ENCODE peak calls at places on chromosome 9, in seven cellular contexts. One of them, this sample, is unnamed.
A peak's percentile ranks its signal among the peaks of the same experiment; 100 is the strongest.

GRCh38 chr9:133144142-133144886 is 19.4 kb downstream of the GBGT1 start:
- DNase-seq in upper lobe of right lung: peak; percentile 85
- DNase-seq in CD8-positive, alpha-beta T cell: peak; percentile 91
- DNase-seq in sigmoid colon: peak; percentile 88
- DNase-seq in prostate gland: peak; percentile 47
- DNase-seq in A549: peak; percentile 86
- DNase-seq in fibroblast of lung: peak; percentile 32
- DNase-seq in this sample: peak; percentile 56

GRCh38 chr9:98929866-98930265 is 13.8 kb upstream of the COL15A1 start:
- DNase-seq in prostate gland: no peak
- DNase-seq in A549: no peak
- DNase-seq in fibroblast of lung: no peak
- DNase-seq in upper lobe of right lung: no peak
- DNase-seq in CD8-positive, alpha-beta T cell: no peak
- DNase-seq in sigmoid colon: no peak
- DNase-seq in this sample: no peak

GRCh38 chr9:21679432-21679831 is 123.0 kb upstream of the MTAP start:
- DNase-seq in upper lobe of right lung: no peak
- DNase-seq in sigmoid colon: no peak
- DNase-seq in prostate gland: no peak
- DNase-seq in fibroblast of lung: peak; percentile 57
- DNase-seq in CD8-positive, alpha-beta T cell: no peak
- DNase-seq in A549: no peak
- DNase-seq in this sample: no peak

GRCh38 chr9:70481471-70481870 is 67.0 kb upstream of the KLF9 start:
- DNase-seq in fibroblast of lung: no peak
- DNase-seq in prostate gland: no peak
- DNase-seq in A549: no peak
- DNase-seq in sigmoid colon: no peak
- DNase-seq in CD8-positive, alpha-beta T cell: no peak
- DNase-seq in upper lobe of right lung: no peak
- DNase-seq in this sample: no peak

GRCh38 chr9:749712-750111 is 91.8 kb upstream of the DMRT1 start:
- DNase-seq in sigmoid colon: peak; percentile 44
- DNase-seq in upper lobe of right lung: no peak
- DNase-seq in fibroblast of lung: peak; percentile 63
- DNase-seq in prostate gland: no peak
- DNase-seq in A549: no peak
- DNase-seq in CD8-positive, alpha-beta T cell: no peak
- DNase-seq in this sample: no peak

GRCh38 chr9:91282292-91282691 is 79.4 kb downstream of the AUH start:
- DNase-seq in upper lobe of right lung: no peak
- DNase-seq in CD8-positive, alpha-beta T cell: no peak
- DNase-seq in prostate gland: peak; percentile 28
- DNase-seq in fibroblast of lung: no peak
- DNase-seq in A549: no peak
- DNase-seq in sigmoid colon: no peak
- DNase-seq in this sample: no peak

GRCh38 chr9:110197330-110198187 is 10.4 kb downstream of the C9orf152 start:
- DNase-seq in prostate gland: no peak
- DNase-seq in sigmoid colon: no peak
- DNase-seq in fibroblast of lung: no peak
- DNase-seq in upper lobe of right lung: no peak
- DNase-seq in A549: no peak
- DNase-seq in CD8-positive, alpha-beta T cell: no peak
- DNase-seq in this sample: no peak

GRCh38 chr9:95027914-95028854 is 289.3 kb downstream of the FANCC start:
- DNase-seq in sigmoid colon: no peak
- DNase-seq in CD8-positive, alpha-beta T cell: no peak
- DNase-seq in prostate gland: no peak
- DNase-seq in A549: no peak
- DNase-seq in fibroblast of lung: peak; percentile 57
- DNase-seq in upper lobe of right lung: no peak
- DNase-seq in this sample: no peak

GRCh38 chr9:87381746-87382145 is 115.9 kb upstream of the DAPK1 start:
- DNase-seq in CD8-positive, alpha-beta T cell: no peak
- DNase-seq in prostate gland: no peak
- DNase-seq in upper lobe of right lung: no peak
- DNase-seq in A549: no peak
- DNase-seq in sigmoid colon: no peak
- DNase-seq in fibroblast of lung: no peak
- DNase-seq in this sample: no peak

GRCh38 chr9:89759563-89759962 is 154.8 kb downstream of the GADD45G start:
- DNase-seq in CD8-positive, alpha-beta T cell: no peak
- DNase-seq in prostate gland: no peak
- DNase-seq in A549: no peak
- DNase-seq in sigmoid colon: no peak
- DNase-seq in fibroblast of lung: no peak
- DNase-seq in upper lobe of right lung: no peak
- DNase-seq in this sample: no peak

GRCh38 chr9:18665947-18666346 is 192.0 kb downstream of the ADAMTSL1 start:
- DNase-seq in prostate gland: no peak
- DNase-seq in A549: no peak
- DNase-seq in sigmoid colon: no peak
- DNase-seq in fibroblast of lung: peak; percentile 30
- DNase-seq in upper lobe of right lung: no peak
- DNase-seq in CD8-positive, alpha-beta T cell: no peak
- DNase-seq in this sample: no peak

DNA sequence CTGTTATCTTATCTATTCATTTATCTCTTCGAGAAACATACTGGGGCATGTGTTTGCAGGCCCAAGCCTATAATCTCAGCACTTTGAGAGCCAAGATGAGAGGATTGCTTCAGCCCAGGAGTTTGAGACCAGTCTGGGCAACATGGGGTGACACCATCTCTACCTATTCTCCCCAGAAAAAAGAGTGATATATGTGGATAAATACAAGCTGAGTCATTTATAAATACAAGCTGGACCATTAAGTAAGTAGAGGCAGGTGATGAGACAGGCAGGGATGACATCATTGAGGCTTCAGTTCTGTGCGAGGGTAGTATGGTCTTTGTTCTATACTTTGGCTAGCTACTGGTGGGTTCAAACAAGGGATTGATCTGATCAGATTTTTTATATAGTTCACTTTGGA is 25.6 kb downstream of the PBX3 start:
- DNase-seq in sigmoid colon: no peak
- DNase-seq in A549: no peak
- DNase-seq in upper lobe of right lung: no peak
- DNase-seq in prostate gland: no peak
- DNase-seq in CD8-positive, alpha-beta T cell: no peak
- DNase-seq in fibroblast of lung: no peak
- DNase-seq in this sample: no peak
- H3K27ac ChIP-seq in sigmoid colon: no peak overlapping the region
- H3K27ac ChIP-seq in A549: no peak overlapping the region
- H3K27ac ChIP-seq in upper lobe of right lung: no peak overlapping the region
- H3K27ac ChIP-seq in prostate gland: no peak overlapping the region
- H3K27ac ChIP-seq in CD8-positive, alpha-beta T cell: no peak overlapping the region
- H3K27ac ChIP-seq in fibroblast of lung: no peak overlapping the region
- H3K27ac ChIP-seq in this sample: no peak overlapping the region

DNA sequence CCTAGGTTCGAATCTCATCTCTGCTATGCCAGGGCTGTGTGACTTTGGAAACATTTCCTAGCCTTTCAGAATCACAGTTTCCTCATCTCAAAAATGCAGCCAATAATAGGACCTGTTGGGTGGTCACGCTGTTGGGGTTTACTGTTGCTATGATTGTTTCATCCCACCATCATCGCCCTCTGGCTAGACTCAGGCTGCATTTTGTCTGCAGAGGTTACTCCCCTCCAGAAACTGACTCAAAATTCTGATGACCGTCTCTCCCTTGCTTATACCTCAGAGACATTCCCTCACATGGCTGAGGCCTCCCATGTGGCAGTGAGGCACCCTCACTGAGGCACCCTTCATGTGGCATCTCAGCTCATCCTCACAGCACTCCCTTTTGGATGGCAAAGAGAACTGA is 61.6 kb downstream of the COL27A1 start:
- DNase-seq in prostate gland: no peak
- DNase-seq in sigmoid colon: no peak
- DNase-seq in A549: no peak
- DNase-seq in fibroblast of lung: no peak
- DNase-seq in upper lobe of right lung: no peak
- DNase-seq in CD8-positive, alpha-beta T cell: no peak
- DNase-seq in this sample: no peak
- H3K4me1 ChIP-seq in prostate gland: no peaks in the 10 kb centered on the region
- H3K4me1 ChIP-seq in sigmoid colon: peaks cover 34% of the 10 kb centered on the region
- H3K4me1 ChIP-seq in A549: peaks cover 2% of the 10 kb centered on the region
- H3K4me1 ChIP-seq in fibroblast of lung: peaks cover 10% of the 10 kb centered on the region
- H3K4me1 ChIP-seq in upper lobe of right lung: peaks cover 4% of the 10 kb centered on the region
- H3K4me1 ChIP-seq in CD8-positive, alpha-beta T cell: no peaks in the 10 kb centered on the region
- H3K4me1 ChIP-seq in this sample: peaks cover 44% of the 10 kb centered on the region

DNA sequence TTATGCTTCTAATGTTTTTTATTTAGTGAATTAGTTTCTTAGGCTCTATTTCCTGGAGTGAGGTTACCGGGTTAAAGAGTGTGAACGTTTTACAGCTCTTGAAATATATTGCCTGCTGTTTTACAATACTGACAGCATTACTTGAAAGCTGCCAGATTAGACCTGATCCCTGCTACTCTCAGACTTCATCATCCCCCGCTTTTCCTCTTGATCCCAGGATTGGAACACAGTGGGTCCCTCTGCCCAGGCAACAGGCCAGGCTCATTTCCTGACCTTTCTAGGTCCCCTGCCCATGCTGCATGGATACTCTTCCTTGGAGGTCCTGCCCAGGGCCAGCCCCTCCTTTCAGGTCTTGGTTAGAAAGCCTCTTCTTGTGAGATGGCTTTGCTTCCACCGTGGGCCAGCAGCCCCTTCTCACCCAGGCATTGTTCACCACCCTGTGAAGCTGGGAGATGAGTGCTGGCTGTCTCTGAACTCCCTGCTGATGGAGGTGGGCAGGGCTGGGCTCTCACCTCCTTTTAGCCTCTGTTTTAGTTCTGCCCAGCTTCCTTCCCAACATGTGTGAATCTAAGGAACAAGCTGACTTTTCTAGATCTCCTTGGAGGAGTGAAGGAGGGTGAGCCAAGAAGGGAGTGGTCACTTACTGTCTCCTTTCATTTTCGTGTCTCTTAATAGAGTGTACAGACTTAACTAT is 15.5 kb upstream of the FAM120AOS start:
- DNase-seq in prostate gland: no peak
- DNase-seq in upper lobe of right lung: no peak
- DNase-seq in A549: peak; percentile 10
- DNase-seq in CD8-positive, alpha-beta T cell: no peak
- DNase-seq in sigmoid colon: no peak
- DNase-seq in fibroblast of lung: peak; percentile 29
- DNase-seq in this sample: no peak
- H3K27ac ChIP-seq in prostate gland: peak overlapping the region; percentile 62
- H3K27ac ChIP-seq in upper lobe of right lung: peak overlapping the region; percentile 52
- H3K27ac ChIP-seq in A549: peak overlapping the region; percentile 84
- H3K27ac ChIP-seq in CD8-positive, alpha-beta T cell: no peak overlapping the region
- H3K27ac ChIP-seq in sigmoid colon: peak overlapping the region; percentile 61
- H3K27ac ChIP-seq in fibroblast of lung: peak overlapping the region; percentile 16
- H3K27ac ChIP-seq in this sample: peak overlapping the region; percentile 79

GRCh38 chr9:136330406-136330990 is 3.2 kb downstream of the GPSM1 start:
- DNase-seq in fibroblast of lung: no peak
- DNase-seq in CD8-positive, alpha-beta T cell: no peak
- DNase-seq in A549: no peak
- DNase-seq in sigmoid colon: no peak
- DNase-seq in upper lobe of right lung: no peak
- DNase-seq in prostate gland: no peak
- DNase-seq in this sample: no peak
- H3K4me1 ChIP-seq in fibroblast of lung: peaks cover 24% of the 10 kb centered on the region
- H3K4me1 ChIP-seq in CD8-positive, alpha-beta T cell: peaks cover 10% of the 10 kb centered on the region
- H3K4me1 ChIP-seq in A549: peaks cover 18% of the 10 kb centered on the region
- H3K4me1 ChIP-seq in sigmoid colon: peaks cover 37% of the 10 kb centered on the region
- H3K4me1 ChIP-seq in upper lobe of right lung: peaks cover 22% of the 10 kb centered on the region
- H3K4me1 ChIP-seq in prostate gland: peaks cover 14% of the 10 kb centered on the region
- H3K4me1 ChIP-seq in this sample: peaks cover 49% of the 10 kb centered on the region

GRCh38 chr9:121706149-121706548 is 54.7 kb downstream of the DAB2IP start:
- DNase-seq in sigmoid colon: peak; percentile 56
- DNase-seq in prostate gland: no peak
- DNase-seq in fibroblast of lung: no peak
- DNase-seq in A549: no peak
- DNase-seq in CD8-positive, alpha-beta T cell: no peak
- DNase-seq in upper lobe of right lung: no peak
- DNase-seq in this sample: no peak

GRCh38 chr9:121701736-121702261 is 50.4 kb downstream of the DAB2IP start:
- DNase-seq in sigmoid colon: no peak
- DNase-seq in fibroblast of lung: no peak
- DNase-seq in A549: no peak
- DNase-seq in prostate gland: no peak
- DNase-seq in CD8-positive, alpha-beta T cell: no peak
- DNase-seq in upper lobe of right lung: no peak
- DNase-seq in this sample: no peak

GRCh38 chr9:121700831-121701419 is 49.5 kb downstream of the DAB2IP start:
- DNase-seq in prostate gland: no peak
- DNase-seq in CD8-positive, alpha-beta T cell: no peak
- DNase-seq in fibroblast of lung: no peak
- DNase-seq in A549: no peak
- DNase-seq in sigmoid colon: no peak
- DNase-seq in upper lobe of right lung: no peak
- DNase-seq in this sample: peak; percentile 66

GRCh38 chr9:121703014-121703734 is 51.7 kb downstream of the DAB2IP start:
- DNase-seq in prostate gland: no peak
- DNase-seq in CD8-positive, alpha-beta T cell: no peak
- DNase-seq in fibroblast of lung: no peak
- DNase-seq in sigmoid colon: no peak
- DNase-seq in upper lobe of right lung: no peak
- DNase-seq in A549: no peak
- DNase-seq in this sample: no peak

GRCh38 chr9:121704281-121704680 is 52.8 kb downstream of the DAB2IP start:
- DNase-seq in A549: no peak
- DNase-seq in upper lobe of right lung: no peak
- DNase-seq in prostate gland: no peak
- DNase-seq in sigmoid colon: no peak
- DNase-seq in fibroblast of lung: no peak
- DNase-seq in CD8-positive, alpha-beta T cell: no peak
- DNase-seq in this sample: no peak
- H3K27ac ChIP-seq in A549: no peak overlapping the region
- H3K27ac ChIP-seq in upper lobe of right lung: no peak overlapping the region
- H3K27ac ChIP-seq in prostate gland: no peak overlapping the region
- H3K27ac ChIP-seq in sigmoid colon: no peak overlapping the region
- H3K27ac ChIP-seq in fibroblast of lung: no peak overlapping the region
- H3K27ac ChIP-seq in CD8-positive, alpha-beta T cell: no peak overlapping the region
- H3K27ac ChIP-seq in this sample: no peak overlapping the region

GRCh38 chr9:77325058-77325457 is 147.7 kb downstream of the VPS13A start:
- DNase-seq in A549: no peak
- DNase-seq in sigmoid colon: no peak
- DNase-seq in prostate gland: no peak
- DNase-seq in upper lobe of right lung: no peak
- DNase-seq in fibroblast of lung: no peak
- DNase-seq in CD8-positive, alpha-beta T cell: no peak
- DNase-seq in this sample: no peak
- H3K4me1 ChIP-seq in A549: no peaks in the 10 kb centered on the region
- H3K4me1 ChIP-seq in sigmoid colon: no peaks in the 10 kb centered on the region
- H3K4me1 ChIP-seq in prostate gland: no peaks in the 10 kb centered on the region
- H3K4me1 ChIP-seq in upper lobe of right lung: no peaks in the 10 kb centered on the region
- H3K4me1 ChIP-seq in fibroblast of lung: no peaks in the 10 kb centered on the region
- H3K4me1 ChIP-seq in CD8-positive, alpha-beta T cell: no peaks in the 10 kb centered on the region
- H3K4me1 ChIP-seq in this sample: no peaks in the 10 kb centered on the region